ENCODE peak calls at places on chromosomes 13 and 19, in nine cellular contexts. Z is H1, S is body of pancreas, P is bronchial epithelial cell, I is epithelial cell of esophagus, O is tibial artery, Y is Peyer's patch, W is HCEC 1CT, D is NCI-H345. K is an unnamed sample.

GRCh38 chr19:7772752-7773291 is 9.8 kb downstream of the CLEC4M start:
- DNase-seq in O (no peak), Z (no peak), I (peak), S (no peak), W (peak), D (no peak), Y (no peak), P (peak), K (no peak)

GRCh38 chr19:27742041-27742440 is 1470.9 kb downstream of the UQCRFS1 start:
- DNase-seq in Z (no peak), S (no peak), P (no peak), W (no peak), Y (no peak), I (no peak), O (no peak), D (no peak), K (no peak)

GRCh38 chr13:109182777-109183465 is 553.5 kb downstream of the MYO16 start:
- DNase-seq in Z (no peak), D (no peak), W (no peak), O (no peak), Y (no peak), I (no peak), S (no peak), P (no peak), K (no peak)

GRCh38 chr19:31127132-31127967 is 221.9 kb downstream of the TSHZ3 start:
- DNase-seq in D (no peak), S (no peak), Y (no peak), O (no peak), Z (peak), I (peak), W (peak), P (peak), K (no peak)

GRCh38 chr13:113178070-113178895 is 19.8 kb downstream of the PROZ start:
- DNase-seq in O (no peak), Z (no peak), I (peak), Y (no peak), S (no peak), P (peak), D (no peak), W (peak), K (no peak)

GRCh38 chr19:33339750-33340029 is 33.8 kb upstream of the CEBPG start:
- DNase-seq in Y (no peak), Z (no peak), S (no peak), I (peak), W (no peak), P (no peak), O (no peak), D (no peak), K (no peak)

GRCh38 chr19:41933693-41934426 is 5.6 kb upstream of the ERFL start:
- DNase-seq in P (no peak), Y (no peak), S (no peak), Z (no peak), O (no peak), W (no peak), I (no peak), D (no peak), K (no peak)

GRCh38 chr13:27536361-27537101 is 83.8 kb downstream of the LNX2 start:
- DNase-seq in Y (no peak), P (peak), O (no peak), S (no peak), D (peak), Z (no peak), I (peak), W (no peak), K (no peak)

GRCh38 chr19:47253467-47253881 is 2.9 kb upstream of the CCDC9 start:
- DNase-seq in Z (no peak), S (no peak), I (peak), D (no peak), W (peak), Y (no peak), P (peak), O (no peak), K (no peak)

GRCh38 chr19:38529610-38530009 is 88.1 kb downstream of the MAP4K1 start:
- DNase-seq in I (no peak), O (no peak), S (no peak), Z (no peak), Y (no peak), P (no peak), W (no peak), D (no peak), K (no peak)

GRCh38 chr19:49639401-49640112 is 386 bp downstream of the RRAS start:
- DNase-seq in O (no peak), I (no peak), S (no peak), Y (no peak), P (no peak), D (no peak), W (no peak), Z (no peak), K (no peak)

GRCh38 chr19:14167013-14167593 is 30.7 kb upstream of the ASF1B start:
- DNase-seq in P (no peak), O (no peak), Z (no peak), S (no peak), W (no peak), D (no peak), Y (no peak), I (no peak), K (no peak)

GRCh38 chr19:39843919-39844793 is 2.0 kb downstream of the FBL start:
- DNase-seq in O (no peak), D (peak), I (peak), W (peak), S (peak), Z (no peak), Y (no peak), P (peak), K (no peak)

GRCh38 chr19:37506387-37507166 is at the start of gene ZNF793:
- DNase-seq in Z (peak), P (peak), Y (peak), W (no peak), I (peak), S (peak), D (peak), O (peak), K (peak)

GRCh38 chr19:55962186-55962585 is 14.6 kb downstream of the NLRP8 start:
- DNase-seq in Y (no peak), P (no peak), Z (no peak), O (no peak), W (no peak), S (no peak), I (no peak), D (no peak), K (no peak)

GRCh38 chr19:18427080-18427751 is 8.0 kb downstream of the SSBP4 start:
- DNase-seq in I (no peak), Z (no peak), P (no peak), Y (no peak), D (no peak), W (no peak), O (peak), S (no peak), K (no peak)

GRCh38 chr19:7994114-7994513 is 11.3 kb downstream of the ELAVL1 start:
- DNase-seq in Y (no peak), Z (no peak), S (no peak), D (no peak), W (no peak), O (no peak), I (no peak), P (no peak), K (no peak)

GRCh38 chr19:50204811-50205675 is 1.6 kb downstream of the MYH14 start:
- DNase-seq in D (peak), S (peak), W (no peak), O (no peak), Y (no peak), I (peak), P (no peak), Z (peak), K (peak)

GRCh38 chr13:92390217-92390616 is 836.4 kb upstream of the GPC6 start:
- DNase-seq in S (no peak), D (peak), O (no peak), P (no peak), W (no peak), Y (no peak), Z (no peak), I (no peak), K (no peak)

GRCh38 chr13:45242524-45242923 is 41.7 kb upstream of the KCTD4 start:
- DNase-seq in I (no peak), D (no peak), Y (no peak), Z (no peak), O (no peak), P (no peak), W (no peak), S (no peak), K (no peak)

GRCh38 chr13:44853641-44854040 is 135.6 kb downstream of the NUFIP1 start:
- DNase-seq in Y (no peak), P (peak), D (peak), W (no peak), Z (no peak), O (no peak), S (peak), I (peak), K (peak)

K was measured in stomach.